ENCODE peak calls at places on chromosomes 13 and 19, in five cellular contexts. C, F, P, B and M are unnamed samples.

GRCh38 chr13:36801035-36801434 is 18.0 kb upstream of the RFXAP start:
- DNase-seq in C (no peak), F (no peak), P (peak; percentile 29), B (no peak), M (no peak)

GRCh38 chr19:54421521-54421920 is 6.3 kb downstream of the TTYH1 start:
- DNase-seq in C (peak; percentile 61), F (no peak), P (no peak), B (no peak), M (no peak)

GRCh38 chr19:39946532-39946931 is 12.1 kb upstream of the FCGBP start:
- DNase-seq in C (no peak), F (no peak), P (peak; percentile 75), B (no peak), M (peak; percentile 70)

GRCh38 chr19:23070353-23070781 is 46.5 kb upstream of the ZNF730 start:
- DNase-seq in C (no peak), F (peak; percentile 19), P (peak; percentile 11), B (no peak), M (peak; percentile 9)

GRCh38 chr13:33349996-33350826 is 64.7 kb upstream of the STARD13 start:
- DNase-seq in C (peak; percentile 59), F (peak; percentile 75), P (no peak), B (peak; percentile 12), M (peak; percentile 17)

GRCh38 chr19:2478324-2478755 is 2.4 kb downstream of the GADD45B start:
- DNase-seq in C (peak; percentile 68), F (peak; percentile 77), P (peak; percentile 75), B (no peak), M (no peak)

GRCh38 chr19:29812080-29812880 is 489 bp downstream of the CCNE1 start:
- DNase-seq in C (peak; percentile 61), F (peak; percentile 51), P (no peak), B (no peak), M (no peak)

GRCh38 chr13:79874396-79875360 is 393.7 kb downstream of the NDFIP2 start:
- DNase-seq in C (no peak), F (no peak), P (peak; percentile 68), B (no peak), M (peak; percentile 87)

GRCh38 chr19:33194884-33195710 is 967 bp downstream of the LRP3 start:
- DNase-seq in C (no peak), F (peak; percentile 55), P (no peak), B (no peak), M (no peak)